ENCODE peak calls at places on chromosomes 1 and 21, in nine cellular contexts. W, Y, O, C, A, U, X, J and P are unnamed samples.
A peak's percentile ranks its signal among the peaks of the same experiment; 100 is the strongest.

GRCh38 chr21:37627074-37627473 is 260.5 kb downstream of the DYRK1A start:
- DNase-seq in W (no peak), Y (no peak), O (no peak), C (no peak), A (no peak), U (no peak), X (no peak), J (no peak), P (no peak)

GRCh38 chr1:32741417-32742131 is 39.0 kb upstream of the SYNC start:
- DNase-seq in W (no peak), Y (peak; percentile 31), O (no peak), C (no peak), A (peak; percentile 49), U (no peak), X (no peak), J (no peak), P (no peak)

GRCh38 chr1:93678491-93678890 is 3.1 kb downstream of the BCAR3 start:
- DNase-seq in W (no peak), Y (no peak), O (no peak), C (no peak), A (peak; percentile 54), U (no peak), X (no peak), J (no peak), P (no peak)

GRCh38 chr1:44707112-44707881 is 23.7 kb downstream of the RNU5D-1 start:
- DNase-seq in W (no peak), Y (no peak), O (no peak), C (no peak), A (peak; percentile 96), U (no peak), X (no peak), J (no peak), P (no peak)

GRCh38 chr1:210935905-210936304 is 198.0 kb downstream of the KCNH1 start:
- DNase-seq in W (no peak), Y (no peak), O (no peak), C (no peak), A (no peak), U (no peak), X (no peak), J (no peak), P (no peak)

GRCh38 chr1:40435876-40436275 is 14.4 kb upstream of the ZFP69B start:
- DNase-seq in W (no peak), Y (no peak), O (no peak), C (no peak), A (no peak), U (no peak), X (no peak), J (no peak), P (no peak)

GRCh38 chr21:15003463-15004135 is 61.2 kb downstream of the NRIP1 start:
- DNase-seq in W (no peak), Y (no peak), O (no peak), C (no peak), A (no peak), U (no peak), X (no peak), J (no peak), P (no peak)

GRCh38 chr1:33111965-33112364 is 31.0 kb downstream of the AZIN2 start:
- DNase-seq in W (no peak), Y (no peak), O (no peak), C (no peak), A (peak; percentile 54), U (no peak), X (no peak), J (no peak), P (no peak)

DNA sequence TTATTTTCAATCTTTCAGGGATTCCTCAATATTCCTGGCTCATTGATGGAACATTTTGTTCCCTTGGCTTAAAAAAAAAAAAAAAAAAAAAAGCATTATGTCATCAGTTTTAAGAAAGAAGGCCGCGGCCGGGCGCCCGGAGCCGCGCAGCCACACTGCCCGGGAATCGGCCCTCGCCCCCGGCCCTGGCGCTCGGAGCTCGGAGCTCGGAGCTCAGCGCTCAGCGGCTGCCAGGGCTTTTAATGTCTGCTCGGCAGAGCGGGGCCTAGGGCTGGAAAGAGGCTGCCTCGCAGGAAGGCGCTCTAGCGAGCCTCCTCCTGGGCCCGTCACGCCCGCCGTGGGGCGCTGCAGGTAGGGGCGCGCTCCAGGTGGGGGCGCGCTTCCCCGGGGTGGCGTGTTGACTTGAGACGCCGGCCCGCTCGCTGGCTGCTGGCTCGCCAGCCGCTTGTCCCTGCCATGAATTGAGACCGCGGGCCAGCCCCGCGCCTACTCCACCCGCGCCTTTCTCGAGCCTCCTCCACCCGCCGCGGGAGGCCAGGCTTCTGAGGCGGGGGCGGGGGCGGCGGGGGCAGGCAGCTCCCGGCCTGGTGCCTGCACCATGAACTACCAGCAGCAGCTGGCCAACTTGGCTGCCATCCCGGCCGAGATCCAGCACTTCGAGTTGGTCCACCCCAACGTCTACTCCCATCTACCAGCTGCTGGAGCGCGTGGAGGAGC is 5.4 kb upstream of the TDRD5 start:
- DNase-seq in W (peak; percentile 72), Y (peak; percentile 33), O (peak; percentile 60), C (peak; percentile 62), A (peak; percentile 13), U (peak; percentile 61), X (peak; percentile 79), J (peak; percentile 55), P (no peak)
- TF ChIP-seq CTCF in W (peak; percentile 64), Y (peak; percentile 33), O (peak; percentile 55), C (peak; percentile 56), A (peak; percentile 45), U (peak; percentile 64), X (peak; percentile 49), J (peak; percentile 59), P (no peak)

GRCh38 chr1:154614247-154614646 is 6.3 kb upstream of the ADAR start:
- DNase-seq in W (no peak), Y (no peak), O (no peak), C (no peak), A (no peak), U (no peak), X (no peak), J (no peak), P (no peak)

GRCh38 chr1:154619181-154619948 is 11.4 kb upstream of the ADAR start:
- DNase-seq in W (no peak), Y (no peak), O (no peak), C (no peak), A (no peak), U (no peak), X (no peak), J (no peak), P (no peak)

GRCh38 chr1:154614887-154615286 is 6.9 kb upstream of the ADAR start:
- DNase-seq in W (no peak), Y (no peak), O (no peak), C (no peak), A (no peak), U (no peak), X (no peak), J (no peak), P (no peak)

GRCh38 chr1:154616659-154617345 is 8.8 kb upstream of the ADAR start:
- DNase-seq in W (no peak), Y (no peak), O (peak; percentile 25), C (no peak), A (no peak), U (no peak), X (no peak), J (no peak), P (no peak)

DNA sequence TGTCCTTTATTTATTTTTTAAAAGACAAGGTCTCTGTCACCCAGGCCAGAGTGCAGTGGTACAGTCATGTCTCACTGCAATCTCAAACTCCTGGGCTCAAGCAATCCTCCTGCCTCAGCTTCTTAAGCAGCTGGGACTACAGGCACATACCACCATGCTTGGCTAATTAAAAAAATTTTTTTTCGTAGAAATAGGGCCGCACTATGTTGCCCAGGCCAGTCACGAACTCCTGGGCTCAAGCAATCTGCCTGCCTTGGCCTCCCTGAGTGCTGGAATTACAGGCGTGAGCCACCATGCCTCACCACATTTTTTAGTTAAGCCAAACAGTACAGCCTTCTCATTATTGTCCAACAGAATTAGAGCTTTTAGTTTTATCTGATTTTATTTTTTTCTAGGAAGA is 7.4 kb upstream of the ADAR start:
- DNase-seq in W (no peak), Y (no peak), O (no peak), C (no peak), A (no peak), U (no peak), X (no peak), J (no peak), P (no peak)
- H3K4me1 ChIP-seq in W (no peaks in the 10 kb centered on the region), Y (peaks cover 7% of the 10 kb centered on the region), O (peaks cover 67% of the 10 kb centered on the region), C (no peaks in the 10 kb centered on the region), A (no peaks in the 10 kb centered on the region), U (peaks cover 9% of the 10 kb centered on the region), X (peaks cover 4% of the 10 kb centered on the region), J (no peaks in the 10 kb centered on the region), P (no peaks in the 10 kb centered on the region)

GRCh38 chr21:42127164-42128125 is 56.3 kb downstream of the UMODL1 start:
- DNase-seq in W (no peak), Y (no peak), O (no peak), C (no peak), A (no peak), U (no peak), X (peak; percentile 80), J (no peak), P (no peak)

GRCh38 chr21:42124081-42124480 is 53.0 kb downstream of the UMODL1 start:
- DNase-seq in W (no peak), Y (no peak), O (no peak), C (no peak), A (no peak), U (no peak), X (peak; percentile 55), J (no peak), P (no peak)

GRCh38 chr21:42123509-42123908 is 52.4 kb downstream of the UMODL1 start:
- DNase-seq in W (no peak), Y (no peak), O (no peak), C (no peak), A (no peak), U (no peak), X (peak; percentile 17), J (no peak), P (no peak)

GRCh38 chr21:42124826-42125570 is 53.9 kb downstream of the UMODL1 start:
- DNase-seq in W (no peak), Y (no peak), O (no peak), C (no peak), A (no peak), U (no peak), X (peak; percentile 72), J (no peak), P (no peak)

GRCh38 chr21:42125571-42126544 is 54.7 kb downstream of the UMODL1 start:
- DNase-seq in W (no peak), Y (no peak), O (no peak), C (no peak), A (peak; percentile 64), U (peak; percentile 30), X (peak; percentile 59), J (no peak), P (peak; percentile 76)
- TF ChIP-seq CTCF in W (no peak), Y (no peak), O (no peak), C (no peak), A (peak; percentile 59), U (no peak), X (no peak), J (no peak), P (no peak)

GRCh38 chr1:234970371-234970730 is 158.3 kb downstream of the TOMM20 start:
- DNase-seq in W (no peak), Y (no peak), O (no peak), C (no peak), A (no peak), U (no peak), X (no peak), J (no peak), P (no peak)

GRCh38 chr1:234973426-234974250 is 155.0 kb downstream of the TOMM20 start:
- DNase-seq in W (no peak), Y (peak; percentile 8), O (no peak), C (no peak), A (no peak), U (no peak), X (no peak), J (peak; percentile 43), P (no peak)

GRCh38 chr1:234972411-234973191 is 156.0 kb downstream of the TOMM20 start:
- DNase-seq in W (peak; percentile 41), Y (peak; percentile 19), O (no peak), C (no peak), A (no peak), U (no peak), X (no peak), J (no peak), P (no peak)

GRCh38 chr1:234970731-234971476 is 157.7 kb downstream of the TOMM20 start:
- DNase-seq in W (no peak), Y (peak; percentile 84), O (peak; percentile 78), C (peak; percentile 84), A (peak; percentile 29), U (no peak), X (peak; percentile 90), J (peak; percentile 68), P (peak; percentile 61)

GRCh38 chr1:234971586-234972297 is 156.9 kb downstream of the TOMM20 start:
- DNase-seq in W (peak; percentile 12), Y (peak; percentile 1), O (no peak), C (no peak), A (no peak), U (no peak), X (no peak), J (no peak), P (no peak)
- H3K4me1 ChIP-seq in W (peaks cover 44% of the 10 kb centered on the region), Y (peaks cover 7% of the 10 kb centered on the region), O (peaks cover 41% of the 10 kb centered on the region), C (peaks cover 27% of the 10 kb centered on the region), A (peaks cover 58% of the 10 kb centered on the region), U (peaks cover 9% of the 10 kb centered on the region), X (peaks cover 30% of the 10 kb centered on the region), J (peaks cover 9% of the 10 kb centered on the region), P (peaks cover 10% of the 10 kb centered on the region)